ENCODE peak calls at places on chromosomes 11 and 22, in seven cellular contexts. J, G, R, Y, T, O and E are unnamed samples.

GRCh38 chr22:22865311-22866072 is 22.1 kb upstream of the IGLL5 start:
- DNase-seq in G (peak), J (no peak), O (no peak), R (no peak), Y (no peak), T (peak), E (no peak)

GRCh38 chr11:253886-254270 is 17.1 kb downstream of the PSMD13 start:
- DNase-seq in G (no peak), J (no peak), R (no peak), T (no peak), O (no peak), Y (no peak), E (no peak)

GRCh38 chr11:126188332-126189108 is 22.9 kb downstream of the RPUSD4 start:
- DNase-seq in G (no peak), O (no peak), J (no peak), T (peak), Y (no peak), R (no peak), E (no peak)

GRCh38 chr11:125313271-125314222 is 149.0 kb downstream of the PKNOX2 start:
- DNase-seq in J (no peak), G (no peak), R (no peak), T (no peak), O (no peak), Y (no peak), E (no peak)

GRCh38 chr11:121928597-121929580 is 187.1 kb downstream of the BLID start:
- DNase-seq in Y (no peak), T (no peak), R (no peak), G (no peak), O (peak), J (no peak), E (no peak)

GRCh38 chr22:23696326-23696851 is 5.6 kb downstream of the RGL4 start:
- DNase-seq in G (peak), O (no peak), R (peak), J (no peak), Y (no peak), T (peak), E (no peak)

GRCh38 chr11:68122936-68123539 is 1.9 kb upstream of the CHKA start:
- DNase-seq in Y (no peak), R (no peak), J (peak), O (peak), G (no peak), T (peak), E (peak)

GRCh38 chr11:84673753-84674152 is 953.4 kb downstream of the DLG2 start:
- DNase-seq in O (peak), J (no peak), G (no peak), T (no peak), R (no peak), Y (no peak), E (peak)

GRCh38 chr22:20566420-20567260 is 59.2 kb downstream of the MED15 start:
- DNase-seq in G (peak), R (no peak), J (no peak), T (peak), Y (no peak), O (no peak), E (peak)

GRCh38 chr11:119742263-119742861 is 13.4 kb upstream of the NECTIN1 start:
- DNase-seq in G (peak), T (peak), R (no peak), J (peak), Y (no peak), O (peak), E (peak)

GRCh38 chr11:10307411-10308207 is 2.7 kb downstream of the ADM start:
- DNase-seq in R (peak), Y (peak), O (peak), T (peak), J (peak), G (peak), E (peak)

GRCh38 chr22:24973867-24974266 is 21.4 kb downstream of the KIAA1671 start:
- DNase-seq in O (no peak), Y (no peak), R (no peak), G (no peak), T (peak), J (no peak), E (peak)

GRCh38 chr11:20368441-20368840 is 4.9 kb downstream of the HTATIP2 start:
- DNase-seq in Y (no peak), R (no peak), O (no peak), J (no peak), G (no peak), T (no peak), E (no peak)

GRCh38 chr11:86360775-86361395 is 13.8 kb upstream of the CCDC81 start:
- DNase-seq in Y (peak), G (no peak), R (peak), T (no peak), J (no peak), O (no peak), E (no peak)

GRCh38 chr11:8043756-8044155 is 37.3 kb upstream of the TUB start:
- DNase-seq in T (no peak), R (no peak), O (no peak), Y (no peak), J (no peak), G (no peak), E (no peak)

GRCh38 chr11:131600591-131600990 is 230.2 kb downstream of the NTM start:
- DNase-seq in G (no peak), Y (no peak), R (no peak), J (no peak), T (no peak), O (no peak), E (no peak)